ENCODE peak calls at places on chromosomes 11 and 22, in nine cellular contexts. One of them, this sample, is unnamed.

GRCh38 chr11:62400281-62400680 is 18.6 kb upstream of the SCGB1A1 start:
- DNase-seq in brain microvascular endothelial cell: no peak
- DNase-seq in pancreas: no peak
- DNase-seq in astrocyte: no peak
- DNase-seq in endodermal cell: no peak
- DNase-seq in GM23338: no peak
- DNase-seq in left lung: no peak
- DNase-seq in A673: no peak
- DNase-seq in right lobe of liver: no peak
- DNase-seq in this sample: no peak

GRCh38 chr11:120399312-120399711 is 63.1 kb downstream of the ARHGEF12 start:
- DNase-seq in GM23338: no peak
- DNase-seq in right lobe of liver: no peak
- DNase-seq in left lung: no peak
- DNase-seq in A673: no peak
- DNase-seq in brain microvascular endothelial cell: no peak
- DNase-seq in astrocyte: peak; percentile 67
- DNase-seq in pancreas: no peak
- DNase-seq in endodermal cell: no peak
- DNase-seq in this sample: no peak

GRCh38 chr22:46652930-46653331 is 32.7 kb downstream of the GRAMD4 start:
- DNase-seq in A673: no peak
- DNase-seq in astrocyte: no peak
- DNase-seq in right lobe of liver: no peak
- DNase-seq in brain microvascular endothelial cell: peak; percentile 47
- DNase-seq in endodermal cell: no peak
- DNase-seq in left lung: peak; percentile 67
- DNase-seq in pancreas: no peak
- DNase-seq in GM23338: no peak
- DNase-seq in this sample: no peak

GRCh38 chr22:49574861-49575702 is 252.6 kb downstream of the BRD1 start:
- DNase-seq in astrocyte: no peak
- DNase-seq in right lobe of liver: no peak
- DNase-seq in pancreas: no peak
- DNase-seq in endodermal cell: peak; percentile 5
- DNase-seq in GM23338: no peak
- DNase-seq in A673: no peak
- DNase-seq in left lung: peak; percentile 55
- DNase-seq in brain microvascular endothelial cell: no peak
- DNase-seq in this sample: no peak

GRCh38 chr11:10044618-10045017 is 249.4 kb downstream of the SBF2 start:
- DNase-seq in right lobe of liver: no peak
- DNase-seq in brain microvascular endothelial cell: no peak
- DNase-seq in astrocyte: peak; percentile 33
- DNase-seq in left lung: no peak
- DNase-seq in endodermal cell: peak; percentile 58
- DNase-seq in A673: no peak
- DNase-seq in GM23338: peak; percentile 68
- DNase-seq in pancreas: no peak
- DNase-seq in this sample: no peak

GRCh38 chr11:120181446-120181992 is 29.3 kb upstream of the OAF start:
- DNase-seq in astrocyte: no peak
- DNase-seq in endodermal cell: no peak
- DNase-seq in pancreas: no peak
- DNase-seq in A673: no peak
- DNase-seq in GM23338: no peak
- DNase-seq in right lobe of liver: no peak
- DNase-seq in brain microvascular endothelial cell: no peak
- DNase-seq in left lung: no peak
- DNase-seq in this sample: no peak

GRCh38 chr22:28112548-28113043 is 193.5 kb upstream of the PITPNB start:
- DNase-seq in A673: peak; percentile 86
- DNase-seq in brain microvascular endothelial cell: peak; percentile 45
- DNase-seq in left lung: no peak
- DNase-seq in GM23338: peak; percentile 41
- DNase-seq in astrocyte: peak; percentile 55
- DNase-seq in pancreas: peak; percentile 8
- DNase-seq in right lobe of liver: no peak
- DNase-seq in endodermal cell: peak; percentile 93
- DNase-seq in this sample: peak; percentile 1

GRCh38 chr11:78763664-78764063 is 189.0 kb upstream of the NARS2 start:
- DNase-seq in right lobe of liver: no peak
- DNase-seq in left lung: no peak
- DNase-seq in A673: no peak
- DNase-seq in astrocyte: no peak
- DNase-seq in brain microvascular endothelial cell: no peak
- DNase-seq in endodermal cell: no peak
- DNase-seq in GM23338: no peak
- DNase-seq in pancreas: no peak
- DNase-seq in this sample: no peak

GRCh38 chr22:20021196-20022181 is 579 bp downstream of the TANGO2 start:
- DNase-seq in GM23338: no peak
- DNase-seq in endodermal cell: peak; percentile 68
- DNase-seq in astrocyte: peak; percentile 46
- DNase-seq in left lung: peak; percentile 86
- DNase-seq in pancreas: peak; percentile 51
- DNase-seq in brain microvascular endothelial cell: no peak
- DNase-seq in A673: no peak
- DNase-seq in right lobe of liver: peak; percentile 90
- DNase-seq in this sample: no peak

GRCh38 chr11:130772266-130773227 is 143.7 kb downstream of the SNX19 start:
- DNase-seq in right lobe of liver: no peak
- DNase-seq in pancreas: no peak
- DNase-seq in left lung: no peak
- DNase-seq in A673: no peak
- DNase-seq in endodermal cell: peak; percentile 24
- DNase-seq in astrocyte: peak; percentile 98
- DNase-seq in GM23338: no peak
- DNase-seq in brain microvascular endothelial cell: peak; percentile 92
- DNase-seq in this sample: peak; percentile 44

GRCh38 chr11:114019046-114019445 is 40.5 kb upstream of the ZBTB16 start:
- DNase-seq in endodermal cell: no peak
- DNase-seq in A673: no peak
- DNase-seq in pancreas: no peak
- DNase-seq in GM23338: no peak
- DNase-seq in left lung: no peak
- DNase-seq in brain microvascular endothelial cell: no peak
- DNase-seq in right lobe of liver: no peak
- DNase-seq in astrocyte: no peak
- DNase-seq in this sample: no peak

GRCh38 chr22:27433585-27434190 is 367.9 kb downstream of the MN1 start:
- DNase-seq in brain microvascular endothelial cell: no peak
- DNase-seq in GM23338: no peak
- DNase-seq in pancreas: peak; percentile 45
- DNase-seq in right lobe of liver: no peak
- DNase-seq in astrocyte: peak; percentile 23
- DNase-seq in A673: no peak
- DNase-seq in left lung: no peak
- DNase-seq in endodermal cell: peak; percentile 46
- DNase-seq in this sample: no peak

GRCh38 chr11:130571947-130572584 is 123.6 kb downstream of the ADAMTS15 start:
- DNase-seq in brain microvascular endothelial cell: no peak
- DNase-seq in astrocyte: no peak
- DNase-seq in A673: no peak
- DNase-seq in left lung: no peak
- DNase-seq in right lobe of liver: no peak
- DNase-seq in pancreas: no peak
- DNase-seq in endodermal cell: no peak
- DNase-seq in GM23338: no peak
- DNase-seq in this sample: no peak

GRCh38 chr11:108897071-108897481 is 232.2 kb downstream of the DDX10 start:
- DNase-seq in left lung: no peak
- DNase-seq in endodermal cell: no peak
- DNase-seq in right lobe of liver: no peak
- DNase-seq in GM23338: no peak
- DNase-seq in astrocyte: peak; percentile 71
- DNase-seq in pancreas: no peak
- DNase-seq in A673: peak; percentile 52
- DNase-seq in brain microvascular endothelial cell: no peak
- DNase-seq in this sample: no peak

DNA sequence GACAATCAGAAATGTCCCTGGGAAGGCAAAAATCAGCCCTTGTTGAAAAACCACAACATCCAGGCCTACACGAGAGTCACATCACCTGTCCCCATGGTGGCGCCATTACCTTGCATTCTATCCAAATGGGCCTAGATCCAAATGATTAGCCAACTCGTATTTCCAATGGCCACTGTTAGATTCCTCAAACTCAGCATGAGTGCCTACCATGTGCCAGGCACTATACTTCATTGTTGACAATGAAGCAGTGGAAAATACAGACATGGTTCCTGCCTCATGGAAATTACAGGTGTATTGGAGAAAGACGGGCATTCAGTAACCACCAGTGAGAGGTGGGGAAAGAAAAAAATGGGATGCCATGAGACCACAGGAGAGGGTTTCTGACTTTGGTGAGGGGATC is 29.8 kb upstream of the CREB3L1 start:
- DNase-seq in right lobe of liver: no peak
- DNase-seq in astrocyte: no peak
- DNase-seq in GM23338: peak; percentile 94
- DNase-seq in pancreas: peak; percentile 74
- DNase-seq in A673: peak; percentile 80
- DNase-seq in brain microvascular endothelial cell: peak; percentile 47
- DNase-seq in left lung: no peak
- DNase-seq in endodermal cell: peak; percentile 92
- DNase-seq in this sample: peak; percentile 55
- H3K27ac ChIP-seq in right lobe of liver: no peak overlapping the region
- H3K27ac ChIP-seq in astrocyte: peak overlapping the region; percentile 99
- H3K27ac ChIP-seq in GM23338: peak overlapping the region; percentile 73
- H3K27ac ChIP-seq in pancreas: no peak overlapping the region
- H3K27ac ChIP-seq in A673: no peak overlapping the region
- H3K27ac ChIP-seq in brain microvascular endothelial cell: peak overlapping the region; percentile 98
- H3K27ac ChIP-seq in left lung: no peak overlapping the region
- H3K27ac ChIP-seq in endodermal cell: no peak overlapping the region
- H3K27ac ChIP-seq in this sample: peak overlapping the region; percentile 85

GRCh38 chr11:124069429-124070401 is 28.6 kb upstream of the OR10G7 start:
- DNase-seq in GM23338: peak; percentile 86
- DNase-seq in endodermal cell: peak; percentile 92
- DNase-seq in left lung: peak; percentile 82
- DNase-seq in brain microvascular endothelial cell: peak; percentile 34
- DNase-seq in astrocyte: peak; percentile 36
- DNase-seq in A673: peak; percentile 87
- DNase-seq in right lobe of liver: peak; percentile 64
- DNase-seq in pancreas: peak; percentile 11
- DNase-seq in this sample: peak; percentile 16
- TF ChIP-seq CTCF in GM23338: peak; percentile 90
- TF ChIP-seq CTCF in endodermal cell: peak; percentile 84
- TF ChIP-seq CTCF in left lung: peak; percentile 55
- TF ChIP-seq CTCF in brain microvascular endothelial cell: peak; percentile 92
- TF ChIP-seq CTCF in astrocyte: peak; percentile 63
- TF ChIP-seq CTCF in A673: peak; percentile 91
- TF ChIP-seq CTCF in right lobe of liver: peak; percentile 57
- TF ChIP-seq CTCF in pancreas: no peak
- TF ChIP-seq CTCF in this sample: peak; percentile 49

GRCh38 chr22:44727709-44728108 is 24.7 kb upstream of the ARHGAP8 start:
- DNase-seq in A673: no peak
- DNase-seq in astrocyte: no peak
- DNase-seq in pancreas: no peak
- DNase-seq in left lung: peak; percentile 43
- DNase-seq in right lobe of liver: peak; percentile 37
- DNase-seq in brain microvascular endothelial cell: no peak
- DNase-seq in endodermal cell: no peak
- DNase-seq in GM23338: no peak
- DNase-seq in this sample: no peak

GRCh38 chr22:44730034-44730433 is 22.3 kb upstream of the ARHGAP8 start:
- DNase-seq in astrocyte: no peak
- DNase-seq in endodermal cell: no peak
- DNase-seq in brain microvascular endothelial cell: no peak
- DNase-seq in pancreas: no peak
- DNase-seq in right lobe of liver: no peak
- DNase-seq in A673: no peak
- DNase-seq in GM23338: no peak
- DNase-seq in left lung: peak; percentile 58
- DNase-seq in this sample: no peak

GRCh38 chr22:44730490-44731356 is 21.7 kb upstream of the ARHGAP8 start:
- DNase-seq in GM23338: no peak
- DNase-seq in brain microvascular endothelial cell: no peak
- DNase-seq in endodermal cell: no peak
- DNase-seq in A673: no peak
- DNase-seq in astrocyte: no peak
- DNase-seq in left lung: peak; percentile 57
- DNase-seq in pancreas: no peak
- DNase-seq in right lobe of liver: no peak
- DNase-seq in this sample: no peak

GRCh38 chr22:44728761-44729261 is 23.6 kb upstream of the ARHGAP8 start:
- DNase-seq in right lobe of liver: peak; percentile 58
- DNase-seq in left lung: peak; percentile 65
- DNase-seq in brain microvascular endothelial cell: no peak
- DNase-seq in GM23338: no peak
- DNase-seq in endodermal cell: no peak
- DNase-seq in A673: no peak
- DNase-seq in pancreas: no peak
- DNase-seq in astrocyte: no peak
- DNase-seq in this sample: no peak

DNA sequence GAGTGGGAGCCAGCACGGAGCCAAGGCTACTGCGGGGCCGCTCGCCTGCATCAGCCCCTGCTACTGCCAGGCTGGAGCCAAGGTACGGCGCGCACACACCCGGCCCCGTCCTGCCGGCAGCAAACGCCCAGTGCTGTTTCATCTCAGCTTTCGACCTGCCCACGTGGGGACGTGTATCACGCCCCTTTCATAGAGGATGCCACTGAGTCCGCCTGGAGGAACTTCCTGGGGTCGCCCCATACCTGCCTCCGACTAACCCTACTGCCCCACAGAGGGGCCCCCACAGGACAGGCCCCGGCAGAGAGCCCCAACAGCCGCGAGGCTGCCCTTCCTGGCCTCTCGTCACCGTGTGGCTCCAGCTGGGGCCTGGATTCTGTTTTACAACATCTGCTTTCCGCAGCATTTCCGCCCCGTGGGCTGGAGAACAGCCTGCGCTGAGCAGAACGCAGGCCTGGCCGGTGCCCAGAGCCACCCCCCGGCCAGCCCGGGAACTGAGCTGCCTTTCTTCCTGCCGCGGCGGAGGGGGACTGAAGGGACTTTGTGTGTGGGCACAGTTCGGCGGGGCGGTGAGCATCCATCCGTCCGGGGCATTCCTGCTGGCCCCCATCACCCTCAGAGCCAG is 22.9 kb upstream of the ARHGAP8 start:
- DNase-seq in A673: no peak
- DNase-seq in right lobe of liver: peak; percentile 57
- DNase-seq in pancreas: no peak
- DNase-seq in astrocyte: peak; percentile 45
- DNase-seq in left lung: peak; percentile 84
- DNase-seq in endodermal cell: no peak
- DNase-seq in GM23338: no peak
- DNase-seq in brain microvascular endothelial cell: peak; percentile 35
- DNase-seq in this sample: no peak
- H3K27ac ChIP-seq in A673: no peak overlapping the region
- H3K27ac ChIP-seq in right lobe of liver: peak overlapping the region; percentile 10
- H3K27ac ChIP-seq in pancreas: no peak overlapping the region
- H3K27ac ChIP-seq in astrocyte: no peak overlapping the region
- H3K27ac ChIP-seq in left lung: peak overlapping the region; percentile 44
- H3K27ac ChIP-seq in endodermal cell: no peak overlapping the region
- H3K27ac ChIP-seq in GM23338: no peak overlapping the region
- H3K27ac ChIP-seq in brain microvascular endothelial cell: no peak overlapping the region
- H3K27ac ChIP-seq in this sample: no peak overlapping the region

DNA sequence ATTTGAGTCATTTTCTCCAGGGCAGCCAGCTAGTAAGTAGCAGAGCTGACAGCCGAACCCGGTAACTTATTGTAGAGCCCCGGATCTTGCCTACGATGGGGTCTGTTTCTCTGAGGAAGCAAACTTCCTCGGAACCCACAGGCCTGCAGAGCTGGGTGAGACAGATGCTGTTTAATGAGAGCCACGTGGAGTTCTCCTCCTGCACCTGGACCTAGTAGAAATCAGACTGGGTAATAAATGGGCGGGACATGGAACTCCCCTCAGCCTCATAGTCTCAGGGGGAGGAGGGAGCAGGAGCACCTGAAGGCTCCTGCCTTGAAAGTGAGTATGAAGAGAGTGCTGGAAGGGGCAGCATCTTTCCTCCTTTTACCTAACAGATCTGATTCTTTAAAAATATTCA is at the start of gene IZUMO1R:
- DNase-seq in A673: no peak
- DNase-seq in endodermal cell: no peak
- DNase-seq in brain microvascular endothelial cell: no peak
- DNase-seq in pancreas: no peak
- DNase-seq in right lobe of liver: no peak
- DNase-seq in astrocyte: no peak
- DNase-seq in GM23338: no peak
- DNase-seq in left lung: no peak
- DNase-seq in this sample: no peak
- TF ChIP-seq CTCF in A673: no peak
- TF ChIP-seq CTCF in endodermal cell: no peak
- TF ChIP-seq CTCF in brain microvascular endothelial cell: no peak
- TF ChIP-seq CTCF in pancreas: no peak
- TF ChIP-seq CTCF in right lobe of liver: no peak
- TF ChIP-seq CTCF in astrocyte: no peak
- TF ChIP-seq CTCF in GM23338: no peak
- TF ChIP-seq CTCF in left lung: no peak
- TF ChIP-seq CTCF in this sample: no peak